ENCODE peak calls at places on chromosomes 4 and X, in ten cellular contexts. H is GM12864; O is activated T-cell treated with anti-CD3 and anti-CD28 coated beads, Interleukin-2, amount 50 U/mL, for 24 hours; K is GM12878; W is brain pericyte; M is ovary; X is SK-MEL-5; Z is endothelial cell; Q is astrocyte of the cerebellum; G is NCI-H460. V is an unnamed sample.
A peak's percentile ranks its signal among the peaks of the same experiment; 100 is the strongest.

GRCh38 chr4:183918696-183919095 is 13.6 kb downstream of the STOX2 start:
- DNase-seq in H (no peak), O (no peak), K (no peak), W (no peak), M (no peak), X (no peak), Z (no peak), Q (no peak), G (no peak), V (no peak)

GRCh38 chr4:177001271-177002175 is 208.8 kb upstream of the VEGFC start:
- DNase-seq in H (no peak), O (no peak), K (no peak), W (no peak), M (no peak), X (no peak), Z (no peak), Q (no peak), G (no peak), V (no peak)

GRCh38 chr4:20761382-20761781 is 61.1 kb downstream of the PACRGL start:
- DNase-seq in H (no peak), O (no peak), K (no peak), W (no peak), M (no peak), X (no peak), Z (no peak), Q (no peak), G (no peak), V (no peak)

GRCh38 chrX:118727686-118728339 is 407 bp downstream of the IL13RA1 start:
- DNase-seq in H (no peak), O (no peak), K (no peak), W (no peak), M (peak; percentile 39), X (no peak), Z (peak; percentile 15), Q (no peak), G (peak; percentile 2), V (peak; percentile 74)

GRCh38 chrX:13937370-13938052 is 92.2 kb downstream of the GEMIN8 start:
- DNase-seq in H (no peak), O (no peak), K (no peak), W (no peak), M (no peak), X (peak; percentile 60), Z (no peak), Q (peak; percentile 49), G (no peak), V (peak; percentile 49)

GRCh38 chr4:113695328-113696169 is 66.0 kb downstream of the CAMK2D start:
- DNase-seq in H (no peak), O (no peak), K (no peak), W (no peak), M (no peak), X (no peak), Z (no peak), Q (no peak), G (no peak), V (no peak)

GRCh38 chr4:177008071-177008835 is 215.5 kb upstream of the VEGFC start:
- DNase-seq in H (no peak), O (no peak), K (no peak), W (no peak), M (no peak), X (peak; percentile 17), Z (no peak), Q (no peak), G (no peak), V (no peak)

GRCh38 chr4:144356941-144357381 is 216.4 kb upstream of the GYPA start:
- DNase-seq in H (no peak), O (no peak), K (no peak), W (no peak), M (no peak), X (no peak), Z (peak; percentile 19), Q (no peak), G (no peak), V (peak; percentile 63)

V was measured in left kidney.